ENCODE peak calls at places on chromosomes 16 and 17, in ten cellular contexts. One of them, this sample, is unnamed.

GRCh38 chr17:68695659-68696058 is 94.5 kb upstream of the FAM20A start:
- DNase-seq in PC-3: no peak
- DNase-seq in mammary epithelial cell: no peak
- DNase-seq in GM23338: no peak
- DNase-seq in hepatocyte: no peak
- DNase-seq in PC-9: no peak
- DNase-seq in K562: no peak
- DNase-seq in neural progenitor cell: no peak
- DNase-seq in fibroblast of lung: no peak
- DNase-seq in HepG2: no peak
- DNase-seq in this sample: no peak

GRCh38 chr16:76235025-76235424 is 42.2 kb upstream of the CNTNAP4 start:
- DNase-seq in PC-3: no peak
- DNase-seq in mammary epithelial cell: no peak
- DNase-seq in GM23338: no peak
- DNase-seq in hepatocyte: no peak
- DNase-seq in PC-9: no peak
- DNase-seq in K562: no peak
- DNase-seq in neural progenitor cell: no peak
- DNase-seq in fibroblast of lung: no peak
- DNase-seq in HepG2: no peak
- DNase-seq in this sample: no peak

GRCh38 chr16:35146031-35146710 is 1686.8 kb downstream of the TP53TG3F start:
- DNase-seq in PC-3: no peak
- DNase-seq in mammary epithelial cell: no peak
- DNase-seq in GM23338: no peak
- DNase-seq in hepatocyte: no peak
- DNase-seq in PC-9: no peak
- DNase-seq in K562: no peak
- DNase-seq in neural progenitor cell: no peak
- DNase-seq in fibroblast of lung: no peak
- DNase-seq in HepG2: no peak
- DNase-seq in this sample: no peak

GRCh38 chr16:87461466-87461975 is 31.3 kb downstream of the ZCCHC14 start:
- DNase-seq in PC-3: peak
- DNase-seq in mammary epithelial cell: peak
- DNase-seq in GM23338: peak
- DNase-seq in hepatocyte: peak
- DNase-seq in PC-9: peak
- DNase-seq in K562: peak
- DNase-seq in neural progenitor cell: peak
- DNase-seq in fibroblast of lung: peak
- DNase-seq in HepG2: peak
- DNase-seq in this sample: peak

GRCh38 chr17:10802487-10803284 is 1.2 kb downstream of the TMEM238L start:
- DNase-seq in PC-3: no peak
- DNase-seq in mammary epithelial cell: no peak
- DNase-seq in GM23338: no peak
- DNase-seq in hepatocyte: no peak
- DNase-seq in PC-9: no peak
- DNase-seq in K562: no peak
- DNase-seq in neural progenitor cell: no peak
- DNase-seq in fibroblast of lung: no peak
- DNase-seq in HepG2: no peak
- DNase-seq in this sample: no peak

GRCh38 chr17:8448310-8448709 is 12.6 kb downstream of the NDEL1 start:
- DNase-seq in PC-3: no peak
- DNase-seq in mammary epithelial cell: no peak
- DNase-seq in GM23338: no peak
- DNase-seq in hepatocyte: no peak
- DNase-seq in PC-9: no peak
- DNase-seq in K562: no peak
- DNase-seq in neural progenitor cell: no peak
- DNase-seq in fibroblast of lung: no peak
- DNase-seq in HepG2: peak
- DNase-seq in this sample: no peak

GRCh38 chr16:66372078-66372897 is 5.8 kb downstream of the CDH5 start:
- DNase-seq in PC-3: no peak
- DNase-seq in mammary epithelial cell: no peak
- DNase-seq in GM23338: no peak
- DNase-seq in hepatocyte: no peak
- DNase-seq in PC-9: no peak
- DNase-seq in K562: no peak
- DNase-seq in neural progenitor cell: no peak
- DNase-seq in fibroblast of lung: no peak
- DNase-seq in HepG2: no peak
- DNase-seq in this sample: no peak

GRCh38 chr17:18008496-18009268 is 30.3 kb downstream of the ATPAF2 start:
- DNase-seq in PC-3: peak
- DNase-seq in mammary epithelial cell: peak
- DNase-seq in GM23338: no peak
- DNase-seq in hepatocyte: no peak
- DNase-seq in PC-9: peak
- DNase-seq in K562: no peak
- DNase-seq in neural progenitor cell: no peak
- DNase-seq in fibroblast of lung: peak
- DNase-seq in HepG2: no peak
- DNase-seq in this sample: no peak

GRCh38 chr16:89038221-89038721 is 55.4 kb upstream of the ACSF3 start:
- DNase-seq in PC-3: no peak
- DNase-seq in mammary epithelial cell: no peak
- DNase-seq in GM23338: no peak
- DNase-seq in hepatocyte: no peak
- DNase-seq in PC-9: no peak
- DNase-seq in K562: no peak
- DNase-seq in neural progenitor cell: no peak
- DNase-seq in fibroblast of lung: no peak
- DNase-seq in HepG2: no peak
- DNase-seq in this sample: no peak

GRCh38 chr16:57000271-57001025 is 11.1 kb downstream of the NLRC5 start:
- DNase-seq in PC-3: peak
- DNase-seq in mammary epithelial cell: peak
- DNase-seq in GM23338: no peak
- DNase-seq in hepatocyte: no peak
- DNase-seq in PC-9: peak
- DNase-seq in K562: no peak
- DNase-seq in neural progenitor cell: no peak
- DNase-seq in fibroblast of lung: peak
- DNase-seq in HepG2: no peak
- DNase-seq in this sample: no peak

GRCh38 chr16:12433691-12434390 is 369.8 kb downstream of the CPPED1 start:
- DNase-seq in PC-3: no peak
- DNase-seq in mammary epithelial cell: no peak
- DNase-seq in GM23338: no peak
- DNase-seq in hepatocyte: no peak
- DNase-seq in PC-9: no peak
- DNase-seq in K562: no peak
- DNase-seq in neural progenitor cell: no peak
- DNase-seq in fibroblast of lung: no peak
- DNase-seq in HepG2: peak
- DNase-seq in this sample: no peak

DNA sequence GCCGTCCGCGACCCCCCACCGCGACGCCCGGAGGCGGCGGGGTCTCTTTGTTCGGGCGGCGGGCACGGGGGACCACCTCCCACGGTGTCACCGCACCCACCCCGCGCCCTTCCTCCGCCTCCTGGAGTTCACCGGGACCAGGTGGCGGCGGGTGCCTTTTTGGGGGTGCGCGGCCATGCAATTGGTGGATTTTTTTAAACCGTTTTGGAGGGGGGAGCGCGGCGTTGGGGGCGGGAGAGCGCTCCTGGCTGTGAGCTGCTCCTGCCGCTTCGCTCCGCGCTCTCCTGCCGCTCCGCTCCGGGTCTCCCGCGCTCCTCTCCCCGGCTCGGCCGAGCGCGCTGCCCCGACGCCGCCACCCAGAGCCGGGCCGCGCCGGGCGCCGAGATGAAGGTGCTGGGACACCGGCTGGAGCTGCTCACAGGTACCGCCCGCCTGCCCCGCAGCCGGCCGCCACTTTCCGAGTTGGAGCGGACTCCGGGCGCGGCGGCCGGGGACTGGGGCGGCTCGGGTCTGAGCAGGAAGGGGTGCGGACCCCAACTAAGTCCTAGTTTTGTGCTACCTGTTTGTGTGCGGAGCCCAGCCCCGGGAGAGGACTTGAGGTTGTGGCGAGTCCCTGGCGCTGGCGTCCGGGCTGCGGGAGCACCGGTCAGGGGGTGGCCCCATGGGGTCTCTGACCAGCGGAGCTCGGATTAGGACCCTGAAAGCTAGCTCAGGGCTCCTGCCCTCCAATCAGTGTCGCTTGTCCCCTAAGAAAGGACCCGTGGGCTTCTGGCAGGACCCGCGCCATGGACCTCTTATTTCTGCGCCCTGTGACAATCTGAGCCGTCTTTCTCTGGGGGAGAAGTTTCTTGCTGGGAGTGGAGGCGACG is 35.7 kb upstream of the NDRG4 start:
- DNase-seq in PC-3: peak
- DNase-seq in mammary epithelial cell: peak
- DNase-seq in GM23338: peak
- DNase-seq in hepatocyte: peak
- DNase-seq in PC-9: peak
- DNase-seq in K562: no peak
- DNase-seq in neural progenitor cell: peak
- DNase-seq in fibroblast of lung: no peak
- DNase-seq in HepG2: no peak
- DNase-seq in this sample: no peak
- TF ChIP-seq EZH2 in PC-3: peak
- TF ChIP-seq EZH2 in mammary epithelial cell: peak
- TF ChIP-seq EZH2 in GM23338: peak
- TF ChIP-seq EZH2 in hepatocyte: peak
- TF ChIP-seq EZH2 in PC-9: no peak
- TF ChIP-seq EZH2 in K562: no peak
- TF ChIP-seq EZH2 in neural progenitor cell: peak
- TF ChIP-seq EZH2 in fibroblast of lung: no peak
- TF ChIP-seq EZH2 in HepG2: peak
- TF ChIP-seq EZH2 in this sample: no peak

DNA sequence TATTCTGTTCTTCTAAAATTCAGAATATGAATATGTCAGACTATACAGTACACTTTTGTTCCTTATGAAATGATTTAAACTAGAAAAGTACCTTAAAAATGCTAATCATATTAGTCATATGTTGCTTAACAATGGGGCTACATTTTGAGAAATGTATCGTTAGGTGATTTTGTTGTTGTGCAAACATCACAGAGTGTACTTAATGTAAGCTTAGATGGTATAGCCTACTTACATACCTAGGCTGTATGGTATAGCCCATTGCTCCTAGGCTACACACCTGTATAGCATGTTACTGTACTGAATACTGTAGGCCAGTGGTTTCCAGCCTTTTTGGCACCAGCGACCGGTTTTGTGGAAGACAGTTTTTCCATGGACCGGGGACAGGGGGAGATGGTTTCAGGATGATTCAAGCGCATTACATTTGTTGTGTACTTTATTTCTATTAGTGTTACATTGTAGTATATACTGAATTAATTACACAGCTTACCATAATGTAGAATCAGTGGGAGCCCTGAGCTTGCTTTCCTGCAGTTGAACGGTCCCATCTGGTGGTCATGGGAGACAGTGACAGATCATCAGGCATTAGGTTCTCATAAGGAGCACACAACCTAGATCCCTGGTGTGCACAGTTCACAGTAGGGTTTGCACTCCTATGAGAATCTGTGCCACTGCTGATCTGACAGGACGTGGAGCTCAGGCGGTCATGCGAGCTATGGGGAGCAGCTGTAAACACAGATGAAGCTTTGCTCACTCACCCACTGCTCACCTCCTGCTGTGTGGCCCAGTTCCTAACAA is 35.0 kb upstream of the MRC2 start:
- DNase-seq in PC-3: peak
- DNase-seq in mammary epithelial cell: peak
- DNase-seq in GM23338: no peak
- DNase-seq in hepatocyte: no peak
- DNase-seq in PC-9: no peak
- DNase-seq in K562: no peak
- DNase-seq in neural progenitor cell: no peak
- DNase-seq in fibroblast of lung: peak
- DNase-seq in HepG2: no peak
- DNase-seq in this sample: peak
- TF ChIP-seq CTCF in PC-3: peak
- TF ChIP-seq CTCF in mammary epithelial cell: no peak
- TF ChIP-seq CTCF in GM23338: no peak
- TF ChIP-seq CTCF in hepatocyte: no peak
- TF ChIP-seq CTCF in PC-9: no peak
- TF ChIP-seq CTCF in K562: no peak
- TF ChIP-seq CTCF in neural progenitor cell: no peak
- TF ChIP-seq CTCF in fibroblast of lung: no peak
- TF ChIP-seq CTCF in HepG2: peak
- TF ChIP-seq CTCF in this sample: no peak

DNA sequence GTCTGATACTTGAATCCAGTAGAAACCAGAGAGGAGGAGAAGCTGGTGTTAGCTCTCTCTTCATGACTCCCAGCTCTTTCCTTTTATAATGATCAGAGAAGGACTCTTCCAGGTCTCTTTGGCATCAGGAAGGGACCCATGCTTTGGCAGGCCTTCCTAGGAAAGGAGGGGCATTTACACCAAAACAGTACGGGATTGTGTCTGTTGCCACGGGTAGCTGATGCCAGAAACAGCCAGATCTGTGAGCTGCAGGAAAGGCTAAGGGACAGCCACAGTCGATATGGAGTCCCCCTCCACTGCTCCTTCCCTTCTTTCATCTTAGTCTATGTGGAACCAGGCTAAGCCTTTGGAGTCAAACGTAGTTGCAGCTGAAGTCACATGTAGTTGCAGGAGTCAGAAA is 9.3 kb downstream of the CEP295NL start:
- DNase-seq in PC-3: no peak
- DNase-seq in mammary epithelial cell: no peak
- DNase-seq in GM23338: no peak
- DNase-seq in hepatocyte: no peak
- DNase-seq in PC-9: no peak
- DNase-seq in K562: no peak
- DNase-seq in neural progenitor cell: no peak
- DNase-seq in fibroblast of lung: no peak
- DNase-seq in HepG2: no peak
- DNase-seq in this sample: no peak
- H3K4me2 ChIP-seq in PC-3: no peak
- H3K4me2 ChIP-seq in mammary epithelial cell: no peak
- H3K4me2 ChIP-seq in GM23338: no peak
- H3K4me2 ChIP-seq in hepatocyte: no peak
- H3K4me2 ChIP-seq in PC-9: no peak
- H3K4me2 ChIP-seq in K562: no peak
- H3K4me2 ChIP-seq in neural progenitor cell: no peak
- H3K4me2 ChIP-seq in fibroblast of lung: no peak
- H3K4me2 ChIP-seq in HepG2: no peak
- H3K4me2 ChIP-seq in this sample: no peak

GRCh38 chr17:76382803-76383644 is 1.4 kb upstream of the SPHK1 start:
- DNase-seq in PC-3: peak
- DNase-seq in mammary epithelial cell: peak
- DNase-seq in GM23338: peak
- DNase-seq in hepatocyte: peak
- DNase-seq in PC-9: peak
- DNase-seq in K562: peak
- DNase-seq in neural progenitor cell: peak
- DNase-seq in fibroblast of lung: peak
- DNase-seq in HepG2: peak
- DNase-seq in this sample: no peak
- TF ChIP-seq EZH2 in PC-3: no peak
- TF ChIP-seq EZH2 in mammary epithelial cell: no peak
- TF ChIP-seq EZH2 in GM23338: no peak
- TF ChIP-seq EZH2 in hepatocyte: no peak
- TF ChIP-seq EZH2 in PC-9: no peak
- TF ChIP-seq EZH2 in K562: no peak
- TF ChIP-seq EZH2 in neural progenitor cell: peak
- TF ChIP-seq EZH2 in fibroblast of lung: no peak
- TF ChIP-seq EZH2 in HepG2: no peak
- TF ChIP-seq EZH2 in this sample: no peak

This sample was measured in keratinocyte.